ENCODE peak calls at places on chromosomes 11 and 22, in seven cellular contexts. One of them, this sample, is unnamed.

GRCh38 chr11:18347471-18348125 is 25.2 kb downstream of the GTF2H1 start:
- DNase-seq in GM12878: no peak
- DNase-seq in Panc1: no peak
- DNase-seq in SK-N-SH: no peak
- DNase-seq in HepG2: no peak
- DNase-seq in K562: no peak
- DNase-seq in H1: no peak
- DNase-seq in this sample: no peak

GRCh38 chr11:87473174-87473573 is 435.4 kb downstream of the TMEM135 start:
- DNase-seq in HepG2: no peak
- DNase-seq in K562: no peak
- DNase-seq in Panc1: no peak
- DNase-seq in H1: no peak
- DNase-seq in SK-N-SH: no peak
- DNase-seq in GM12878: no peak
- DNase-seq in this sample: no peak

GRCh38 chr11:134341805-134342571 is 10.2 kb downstream of the GLB1L2 start:
- DNase-seq in H1: no peak
- DNase-seq in GM12878: no peak
- DNase-seq in Panc1: no peak
- DNase-seq in SK-N-SH: no peak
- DNase-seq in K562: no peak
- DNase-seq in HepG2: no peak
- DNase-seq in this sample: no peak

GRCh38 chr11:1738380-1738779 is 12.0 kb downstream of the IFITM10 start:
- DNase-seq in HepG2: no peak
- DNase-seq in Panc1: no peak
- DNase-seq in SK-N-SH: no peak
- DNase-seq in GM12878: no peak
- DNase-seq in H1: no peak
- DNase-seq in K562: no peak
- DNase-seq in this sample: no peak

GRCh38 chr22:30948930-30949342 is 19.6 kb downstream of the MORC2 start:
- DNase-seq in GM12878: no peak
- DNase-seq in K562: no peak
- DNase-seq in H1: no peak
- DNase-seq in SK-N-SH: no peak
- DNase-seq in Panc1: no peak
- DNase-seq in HepG2: no peak
- DNase-seq in this sample: no peak

GRCh38 chr11:104148074-104148473 is 15.9 kb downstream of the PDGFD start:
- DNase-seq in HepG2: no peak
- DNase-seq in Panc1: no peak
- DNase-seq in H1: no peak
- DNase-seq in SK-N-SH: no peak
- DNase-seq in K562: no peak
- DNase-seq in GM12878: no peak
- DNase-seq in this sample: no peak

GRCh38 chr22:46373166-46373565 is 37.7 kb downstream of the TRMU start:
- DNase-seq in Panc1: no peak
- DNase-seq in H1: no peak
- DNase-seq in HepG2: no peak
- DNase-seq in SK-N-SH: no peak
- DNase-seq in K562: no peak
- DNase-seq in GM12878: no peak
- DNase-seq in this sample: no peak

GRCh38 chr11:8329961-8330361 is 66.3 kb upstream of the LMO1 start:
- DNase-seq in Panc1: no peak
- DNase-seq in SK-N-SH: peak
- DNase-seq in GM12878: no peak
- DNase-seq in H1: no peak
- DNase-seq in K562: no peak
- DNase-seq in HepG2: no peak
- DNase-seq in this sample: no peak

GRCh38 chr22:23072035-23072910 is 2.0 kb downstream of the GNAZ start:
- DNase-seq in K562: no peak
- DNase-seq in H1: no peak
- DNase-seq in HepG2: no peak
- DNase-seq in Panc1: no peak
- DNase-seq in GM12878: no peak
- DNase-seq in SK-N-SH: no peak
- DNase-seq in this sample: no peak

GRCh38 chr22:21606775-21607174 is 23.0 kb downstream of the YDJC start:
- DNase-seq in K562: peak
- DNase-seq in HepG2: no peak
- DNase-seq in H1: no peak
- DNase-seq in SK-N-SH: no peak
- DNase-seq in Panc1: no peak
- DNase-seq in GM12878: no peak
- DNase-seq in this sample: no peak

GRCh38 chr11:111372538-111372937 is 6.5 kb downstream of the POU2AF1 start:
- DNase-seq in HepG2: no peak
- DNase-seq in SK-N-SH: no peak
- DNase-seq in H1: no peak
- DNase-seq in GM12878: no peak
- DNase-seq in K562: no peak
- DNase-seq in Panc1: no peak
- DNase-seq in this sample: no peak

GRCh38 chr11:62025429-62026105 is 58.1 kb upstream of the FTH1 start:
- DNase-seq in HepG2: peak
- DNase-seq in SK-N-SH: no peak
- DNase-seq in H1: no peak
- DNase-seq in K562: peak
- DNase-seq in GM12878: peak
- DNase-seq in Panc1: peak
- DNase-seq in this sample: peak

GRCh38 chr11:78040691-78041379 is 17.8 kb upstream of the KCTD14 start:
- DNase-seq in H1: no peak
- DNase-seq in K562: peak
- DNase-seq in HepG2: no peak
- DNase-seq in GM12878: no peak
- DNase-seq in SK-N-SH: no peak
- DNase-seq in Panc1: no peak
- DNase-seq in this sample: no peak

GRCh38 chr11:57349491-57350274 is 11.5 kb downstream of the P2RX3 start:
- DNase-seq in K562: peak
- DNase-seq in GM12878: no peak
- DNase-seq in SK-N-SH: peak
- DNase-seq in H1: no peak
- DNase-seq in Panc1: no peak
- DNase-seq in HepG2: peak
- DNase-seq in this sample: peak

GRCh38 chr11:120337896-120338840 is 2.0 kb downstream of the ARHGEF12 start:
- DNase-seq in SK-N-SH: no peak
- DNase-seq in K562: peak
- DNase-seq in HepG2: peak
- DNase-seq in Panc1: no peak
- DNase-seq in GM12878: no peak
- DNase-seq in H1: no peak
- DNase-seq in this sample: no peak

GRCh38 chr11:92383430-92383829 is 158.8 kb downstream of the FAT3 start:
- DNase-seq in HepG2: no peak
- DNase-seq in H1: no peak
- DNase-seq in K562: no peak
- DNase-seq in Panc1: no peak
- DNase-seq in GM12878: no peak
- DNase-seq in SK-N-SH: no peak
- DNase-seq in this sample: no peak

GRCh38 chr11:88175004-88175706 is at the start of gene RAB38:
- DNase-seq in K562: peak
- DNase-seq in GM12878: no peak
- DNase-seq in H1: peak
- DNase-seq in SK-N-SH: peak
- DNase-seq in Panc1: no peak
- DNase-seq in HepG2: no peak
- DNase-seq in this sample: peak

GRCh38 chr22:50053861-50054260 is 4.2 kb downstream of the TTLL8 start:
- DNase-seq in Panc1: no peak
- DNase-seq in GM12878: no peak
- DNase-seq in H1: no peak
- DNase-seq in SK-N-SH: no peak
- DNase-seq in HepG2: no peak
- DNase-seq in K562: no peak
- DNase-seq in this sample: no peak

GRCh38 chr11:59676205-59676604 is 7.4 kb upstream of the PATL1 start:
- DNase-seq in Panc1: no peak
- DNase-seq in H1: no peak
- DNase-seq in SK-N-SH: no peak
- DNase-seq in HepG2: peak
- DNase-seq in K562: no peak
- DNase-seq in GM12878: no peak
- DNase-seq in this sample: no peak

GRCh38 chr22:37370306-37370979 is 56.8 kb downstream of the ELFN2 start:
- DNase-seq in GM12878: no peak
- DNase-seq in HepG2: no peak
- DNase-seq in K562: no peak
- DNase-seq in H1: no peak
- DNase-seq in SK-N-SH: no peak
- DNase-seq in Panc1: no peak
- DNase-seq in this sample: no peak

GRCh38 chr22:19066531-19067271 is 55.5 kb downstream of the DGCR2 start:
- DNase-seq in H1: no peak
- DNase-seq in SK-N-SH: no peak
- DNase-seq in Panc1: no peak
- DNase-seq in HepG2: no peak
- DNase-seq in K562: no peak
- DNase-seq in GM12878: no peak
- DNase-seq in this sample: no peak
- TF ChIP-seq SIN3A in H1: no peak
- TF ChIP-seq SIN3A in SK-N-SH: no peak
- TF ChIP-seq SIN3A in Panc1: no peak
- TF ChIP-seq SIN3A in HepG2: no peak
- TF ChIP-seq SIN3A in K562: no peak
- TF ChIP-seq SIN3A in GM12878: no peak
- TF ChIP-seq SIN3A in this sample: no peak

GRCh38 chr11:115657586-115657985 is 153.4 kb upstream of the CADM1 start:
- DNase-seq in GM12878: no peak
- DNase-seq in HepG2: no peak
- DNase-seq in SK-N-SH: no peak
- DNase-seq in K562: no peak
- DNase-seq in H1: no peak
- DNase-seq in Panc1: no peak
- DNase-seq in this sample: no peak

GRCh38 chr11:115663790-115664189 is 159.6 kb upstream of the CADM1 start:
- DNase-seq in GM12878: no peak
- DNase-seq in H1: no peak
- DNase-seq in K562: no peak
- DNase-seq in SK-N-SH: no peak
- DNase-seq in HepG2: no peak
- DNase-seq in Panc1: no peak
- DNase-seq in this sample: no peak

GRCh38 chr11:115659061-115659963 is 155.1 kb upstream of the CADM1 start:
- DNase-seq in SK-N-SH: peak
- DNase-seq in HepG2: no peak
- DNase-seq in K562: no peak
- DNase-seq in Panc1: no peak
- DNase-seq in H1: no peak
- DNase-seq in GM12878: no peak
- DNase-seq in this sample: no peak

GRCh38 chr11:115656684-115657083 is 152.5 kb upstream of the CADM1 start:
- DNase-seq in H1: no peak
- DNase-seq in HepG2: peak
- DNase-seq in K562: no peak
- DNase-seq in Panc1: no peak
- DNase-seq in GM12878: no peak
- DNase-seq in SK-N-SH: no peak
- DNase-seq in this sample: no peak

GRCh38 chr11:115660072-115660805 is 156.0 kb upstream of the CADM1 start:
- DNase-seq in GM12878: no peak
- DNase-seq in K562: no peak
- DNase-seq in Panc1: no peak
- DNase-seq in H1: no peak
- DNase-seq in HepG2: no peak
- DNase-seq in SK-N-SH: no peak
- DNase-seq in this sample: no peak
- H3K4me3 ChIP-seq in GM12878: no peak
- H3K4me3 ChIP-seq in K562: no peak
- H3K4me3 ChIP-seq in Panc1: no peak
- H3K4me3 ChIP-seq in H1: peak
- H3K4me3 ChIP-seq in HepG2: no peak
- H3K4me3 ChIP-seq in SK-N-SH: no peak
- H3K4me3 ChIP-seq in this sample: no peak

GRCh38 chr11:63535734-63536133 is 874 bp upstream of the PLAAT4 start:
- DNase-seq in HepG2: no peak
- DNase-seq in K562: peak
- DNase-seq in Panc1: no peak
- DNase-seq in SK-N-SH: no peak
- DNase-seq in H1: no peak
- DNase-seq in GM12878: no peak
- DNase-seq in this sample: no peak

GRCh38 chr11:63534076-63534475 is 2.5 kb upstream of the PLAAT4 start:
- DNase-seq in GM12878: no peak
- DNase-seq in SK-N-SH: no peak
- DNase-seq in H1: no peak
- DNase-seq in Panc1: no peak
- DNase-seq in K562: no peak
- DNase-seq in HepG2: no peak
- DNase-seq in this sample: no peak

GRCh38 chr11:63534895-63535461 is 1.6 kb upstream of the PLAAT4 start:
- DNase-seq in Panc1: no peak
- DNase-seq in H1: no peak
- DNase-seq in GM12878: peak
- DNase-seq in SK-N-SH: no peak
- DNase-seq in K562: peak
- DNase-seq in HepG2: no peak
- DNase-seq in this sample: no peak

GRCh38 chr11:63532150-63532549 is 4.5 kb upstream of the PLAAT4 start:
- DNase-seq in Panc1: no peak
- DNase-seq in GM12878: no peak
- DNase-seq in H1: no peak
- DNase-seq in K562: no peak
- DNase-seq in HepG2: no peak
- DNase-seq in SK-N-SH: no peak
- DNase-seq in this sample: no peak

GRCh38 chr11:63532799-63533475 is 3.7 kb upstream of the PLAAT4 start:
- DNase-seq in GM12878: no peak
- DNase-seq in K562: peak
- DNase-seq in SK-N-SH: no peak
- DNase-seq in Panc1: no peak
- DNase-seq in H1: no peak
- DNase-seq in HepG2: no peak
- DNase-seq in this sample: no peak
- TF ChIP-seq SIN3A in GM12878: no peak
- TF ChIP-seq SIN3A in K562: no peak
- TF ChIP-seq SIN3A in SK-N-SH: no peak
- TF ChIP-seq SIN3A in Panc1: no peak
- TF ChIP-seq SIN3A in H1: no peak
- TF ChIP-seq SIN3A in HepG2: no peak
- TF ChIP-seq SIN3A in this sample: no peak

DNA sequence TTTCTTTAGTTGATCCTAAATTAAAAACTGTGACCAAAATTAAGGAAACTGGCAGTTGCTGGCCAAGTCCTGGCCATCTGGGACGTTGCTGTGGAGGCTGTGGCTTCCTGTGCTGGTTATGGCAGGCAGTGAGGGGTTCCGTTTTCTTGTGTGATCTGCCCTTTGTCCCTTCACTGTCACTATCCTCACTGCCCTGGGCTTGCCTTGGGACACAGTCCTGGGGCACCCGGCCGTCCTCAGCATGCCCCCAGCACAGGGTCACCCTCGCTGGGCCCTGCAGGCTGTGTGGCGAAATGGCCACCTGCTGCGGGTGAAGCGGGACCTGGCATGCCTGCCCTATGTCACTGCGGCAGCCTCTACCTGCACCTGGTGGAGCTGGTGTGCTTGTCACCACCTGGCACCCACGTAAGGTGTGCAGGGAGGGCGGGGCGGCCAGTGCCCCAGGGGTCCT is 52.5 kb upstream of the SLC22A12 start:
- DNase-seq in Panc1: no peak
- DNase-seq in SK-N-SH: no peak
- DNase-seq in K562: no peak
- DNase-seq in H1: no peak
- DNase-seq in HepG2: no peak
- DNase-seq in GM12878: no peak
- DNase-seq in this sample: no peak
- H3K4me3 ChIP-seq in Panc1: no peak
- H3K4me3 ChIP-seq in SK-N-SH: no peak
- H3K4me3 ChIP-seq in K562: no peak
- H3K4me3 ChIP-seq in H1: no peak
- H3K4me3 ChIP-seq in HepG2: no peak
- H3K4me3 ChIP-seq in GM12878: no peak
- H3K4me3 ChIP-seq in this sample: no peak

This sample was measured in HCT116.